ENCODE peak calls at places on chromosomes 4 and X, in four cellular contexts. O is neural progenitor cell, Q is PC-3, U is OCI-LY7. X is an unnamed sample.

GRCh38 chr4:88628746-88629145 is 36.5 kb downstream of the HERC3 start:
- DNase-seq in O (no peak), Q (peak; percentile 29), U (no peak), X (no peak)

GRCh38 chr4:8010618-8011017 is 71.0 kb upstream of the AFAP1 start:
- DNase-seq in O (peak; percentile 71), Q (no peak), U (no peak), X (no peak)

GRCh38 chr4:181301735-181302380 is 941.3 kb upstream of the TENM3 start:
- DNase-seq in O (peak; percentile 58), Q (peak; percentile 33), U (peak; percentile 74), X (peak; percentile 3)

GRCh38 chr4:108068422-108068821 is 78.7 kb downstream of the HADH start:
- DNase-seq in O (no peak), Q (no peak), U (no peak), X (peak; percentile 35)

GRCh38 chr4:2046031-2046961 is 12.8 kb upstream of the NAT8L start:
- DNase-seq in O (no peak), Q (no peak), U (no peak), X (no peak)

GRCh38 chr4:28287837-28288236 is 1427.2 kb downstream of the STIM2 start:
- DNase-seq in O (no peak), Q (peak; percentile 91), U (no peak), X (peak; percentile 97)

GRCh38 chr4:183471960-183472708 is 27.7 kb downstream of the CDKN2AIP start:
- DNase-seq in O (peak; percentile 89), Q (peak; percentile 86), U (peak; percentile 78), X (peak; percentile 81)

GRCh38 chrX:155535866-155536265 is 76.9 kb downstream of the TMLHE start:
- DNase-seq in O (no peak), Q (peak; percentile 25), U (no peak), X (peak; percentile 0)

GRCh38 chr4:931194-931959 is 739 bp downstream of the GAK start:
- DNase-seq in O (no peak), Q (no peak), U (peak; percentile 11), X (peak; percentile 90)

GRCh38 chr4:77697860-77698599 is 92.4 kb downstream of the CXCL13 start:
- DNase-seq in O (peak; percentile 37), Q (peak; percentile 72), U (peak; percentile 31), X (peak; percentile 75)

GRCh38 chr4:54213812-54214211 is 15.3 kb upstream of the PDGFRA start:
- DNase-seq in O (no peak), Q (peak; percentile 34), U (no peak), X (peak; percentile 75)

GRCh38 chr4:21476753-21477152 is 471.8 kb downstream of the KCNIP4 start:
- DNase-seq in O (peak; percentile 81), Q (peak; percentile 26), U (no peak), X (peak; percentile 19)

GRCh38 chrX:71099736-71100135 is 4.1 kb downstream of the FOXO4 start:
- DNase-seq in O (peak; percentile 43), Q (no peak), U (no peak), X (no peak)

GRCh38 chr4:78409612-78410202 is 141.9 kb upstream of the ANXA3 start:
- DNase-seq in O (no peak), Q (peak; percentile 54), U (no peak), X (no peak)

GRCh38 chr4:96194993-96195392 is 355.1 kb downstream of the PDHA2 start:
- DNase-seq in O (no peak), Q (no peak), U (no peak), X (no peak)

GRCh38 chrX:37331546-37331945 is 17.6 kb upstream of the PRRG1 start:
- DNase-seq in O (no peak), Q (no peak), U (no peak), X (no peak)

GRCh38 chrX:39008554-39008953 is 207.3 kb downstream of the MID1IP1 start:
- DNase-seq in O (no peak), Q (no peak), U (no peak), X (no peak)

GRCh38 chr4:27861381-27861787 is 1000.7 kb downstream of the STIM2 start:
- DNase-seq in O (peak; percentile 82), Q (peak; percentile 79), U (peak; percentile 3), X (peak; percentile 46)

GRCh38 chr4:110916505-110916904 is 293.6 kb upstream of the PITX2 start:
- DNase-seq in O (no peak), Q (no peak), U (no peak), X (no peak)

GRCh38 chr4:128519163-128519810 is 231.7 kb upstream of the PGRMC2 start:
- DNase-seq in O (no peak), Q (no peak), U (no peak), X (peak; percentile 33)

GRCh38 chr4:1240721-1241465 is 8.0 kb downstream of the CTBP1 start:
- DNase-seq in O (no peak), Q (no peak), U (no peak), X (no peak)

GRCh38 chrX:47179221-47179927 is 14.3 kb upstream of the UBA1 start:
- DNase-seq in O (no peak), Q (peak; percentile 55), U (no peak), X (peak; percentile 78)

GRCh38 chr4:72969957-72970356 is 99.6 kb downstream of the COX18 start:
- DNase-seq in O (peak; percentile 66), Q (no peak), U (no peak), X (peak; percentile 14)

GRCh38 chr4:141759796-141760425 is 123.5 kb downstream of the IL15 start:
- DNase-seq in O (no peak), Q (peak; percentile 43), U (no peak), X (peak; percentile 6)

GRCh38 chrX:65034641-65035450 is 58.6 kb upstream of the ZC4H2 start:
- DNase-seq in O (peak; percentile 93), Q (peak; percentile 82), U (peak; percentile 87), X (peak; percentile 91)

GRCh38 chr4:76687730-76688441 is 210.1 kb downstream of the SOWAHB start:
- DNase-seq in O (peak; percentile 26), Q (peak; percentile 19), U (no peak), X (no peak)

GRCh38 chrX:71606536-71607216 is 11.6 kb downstream of the CXCR3 start:
- DNase-seq in O (no peak), Q (no peak), U (peak; percentile 26), X (no peak)

GRCh38 chr4:184448828-184449227 is 25.5 kb downstream of the IRF2 start:
- DNase-seq in O (peak; percentile 33), Q (no peak), U (no peak), X (peak; percentile 83)

GRCh38 chr4:188428935-188429334 is 289.7 kb downstream of the TRIML1 start:
- DNase-seq in O (peak; percentile 63), Q (peak; percentile 31), U (no peak), X (no peak)

GRCh38 chrX:70592091-70592490 is 147.5 kb downstream of the DLG3 start:
- DNase-seq in O (no peak), Q (peak; percentile 88), U (no peak), X (peak; percentile 84)

GRCh38 chr4:118865091-118865708 is 23.5 kb upstream of the SYNPO2 start:
- DNase-seq in O (peak; percentile 73), Q (peak; percentile 69), U (peak; percentile 38), X (peak; percentile 71)

GRCh38 chr4:12583286-12583685 is 900.9 kb downstream of the RAB28 start:
- DNase-seq in O (no peak), Q (no peak), U (no peak), X (no peak)

GRCh38 chr4:6548201-6548881 is 26.6 kb upstream of the MAN2B2 start:
- DNase-seq in O (peak; percentile 81), Q (peak; percentile 65), U (peak; percentile 19), X (peak; percentile 57)

GRCh38 chrX:45524296-45524695 is 323.6 kb upstream of the DIPK2B start:
- DNase-seq in O (no peak), Q (peak; percentile 79), U (no peak), X (no peak)

GRCh38 chr4:48436318-48436717 is 46.8 kb upstream of the SLC10A4 start:
- DNase-seq in O (no peak), Q (peak; percentile 14), U (no peak), X (no peak)

DNA sequence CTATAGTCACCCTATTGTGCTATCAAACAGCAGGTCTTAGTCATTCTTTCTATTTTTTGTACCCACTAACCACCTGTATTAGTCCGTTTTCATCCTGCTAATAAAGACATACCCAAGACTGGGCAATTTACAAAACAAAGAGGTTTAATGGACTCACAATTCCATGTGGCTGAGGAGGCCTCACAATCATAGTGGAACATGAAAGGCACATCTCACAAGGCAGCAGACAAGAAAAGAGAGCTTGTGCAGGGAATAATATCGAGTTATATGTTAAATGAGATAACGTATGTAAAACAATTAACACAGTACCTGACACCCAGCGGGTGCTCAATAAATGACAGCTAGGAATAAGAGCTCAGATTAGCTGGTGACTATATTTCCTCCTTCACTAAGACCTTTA is 88.1 kb upstream of the WDR44 start:
- DNase-seq in O (no peak), Q (no peak), U (no peak), X (no peak)
- TF ChIP-seq EZH2phosphoT487 in O (no peak), Q (no peak), U (no peak), X (no peak)

DNA sequence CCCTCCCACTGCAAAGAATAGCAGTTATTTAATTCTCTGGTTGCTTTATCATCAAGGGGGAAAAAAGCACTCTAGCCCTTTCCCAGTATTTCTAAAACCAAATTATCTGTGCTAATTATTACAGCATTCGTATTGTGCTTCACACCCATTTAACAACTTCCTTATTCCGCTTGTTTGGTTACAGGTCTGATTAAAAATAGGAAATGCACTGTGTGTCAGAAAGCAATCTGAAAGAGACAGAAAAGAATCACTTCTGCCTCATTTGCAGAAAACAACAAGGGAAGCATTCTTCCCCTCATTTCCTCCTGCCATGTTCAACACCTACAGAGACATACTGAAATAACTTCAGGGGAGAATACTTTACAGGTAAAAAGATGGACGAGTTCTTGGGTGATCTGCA is 114.9 kb upstream of the MAP3K15 start:
- DNase-seq in O (no peak), Q (no peak), U (peak; percentile 18), X (no peak)
- TF ChIP-seq EZH2phosphoT487 in O (no peak), Q (no peak), U (no peak), X (no peak)

DNA sequence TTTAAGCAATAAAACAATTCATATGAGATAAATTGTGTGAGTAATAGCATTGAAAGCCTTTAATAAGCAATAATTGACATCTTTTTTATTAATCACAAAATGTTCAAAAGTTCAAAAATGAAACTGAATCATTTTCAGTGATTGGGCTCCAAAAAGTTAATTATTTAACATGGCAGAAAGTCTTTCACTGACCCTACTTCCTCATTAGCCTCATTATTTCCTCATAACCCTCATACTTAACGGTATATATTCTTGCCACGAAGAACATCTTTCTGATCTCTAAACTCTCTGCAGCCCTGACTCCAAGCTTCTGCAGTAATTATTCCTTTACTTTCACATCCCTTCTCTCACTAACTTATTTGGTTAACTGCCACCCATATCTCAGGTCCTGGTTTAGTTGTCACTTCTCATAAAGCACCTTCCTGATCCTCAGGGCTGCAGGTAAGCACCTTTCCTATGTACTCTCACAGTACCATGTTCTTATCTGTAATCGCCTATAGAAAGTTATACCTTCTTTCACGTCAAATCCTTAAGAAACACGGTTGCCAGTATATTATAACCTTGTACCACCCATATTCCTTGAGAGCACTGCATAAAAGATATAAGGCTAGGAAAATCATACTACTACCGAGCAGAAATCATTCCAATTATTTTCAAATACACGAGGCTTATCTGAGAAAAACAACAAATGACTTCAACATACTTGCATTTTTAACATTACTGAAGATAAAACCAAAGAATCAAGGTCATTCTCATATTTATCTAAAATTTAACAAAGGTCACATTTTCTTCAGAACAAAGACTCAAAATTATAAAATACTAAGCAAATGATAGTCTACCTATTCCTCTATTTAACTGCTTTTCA is 72.2 kb downstream of the PPP3CA start:
- DNase-seq in O (no peak), Q (no peak), U (no peak), X (no peak)
- TF ChIP-seq EZH2phosphoT487 in O (no peak), Q (no peak), U (no peak), X (no peak)

DNA sequence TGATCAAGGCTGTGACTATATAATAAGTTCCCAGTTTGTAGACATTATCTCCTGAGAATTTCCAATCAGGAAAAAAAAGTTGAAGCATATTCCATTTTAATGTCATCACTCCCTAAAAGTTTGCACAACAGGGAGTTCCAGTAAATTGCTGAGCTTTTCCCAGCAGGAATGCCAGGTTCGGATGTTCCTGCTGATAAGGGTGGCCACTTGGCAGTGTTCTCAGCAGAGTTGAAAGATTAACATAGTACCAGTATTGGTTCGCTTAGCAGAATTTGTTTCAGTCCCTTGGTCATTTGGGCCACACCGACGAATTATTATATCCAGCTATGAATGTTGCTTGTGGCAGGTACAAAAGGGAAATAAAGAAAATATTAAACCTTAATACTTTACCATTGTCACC is 5.2 kb upstream of the CXCL2 start:
- DNase-seq in O (no peak), Q (no peak), U (no peak), X (no peak)
- TF ChIP-seq EZH2phosphoT487 in O (no peak), Q (no peak), U (no peak), X (no peak)

X was measured in GM23248.